ENCODE peak calls at places on chromosomes 1 and 21, in nine cellular contexts. One of them, this sample, is unnamed.
A peak's percentile ranks its signal among the peaks of the same experiment; 100 is the strongest.

GRCh38 chr21:34900376-34900775 is 148.7 kb downstream of the RUNX1 start:
- DNase-seq in GM18507: no peak
- DNase-seq in sciatic nerve: no peak
- DNase-seq in T-helper 2 cell: no peak
- DNase-seq in T-helper 17 cell: no peak
- DNase-seq in HTR-8/SVneo: no peak
- DNase-seq in G401: no peak
- DNase-seq in breast epithelium: no peak
- DNase-seq in naive thymus-derived CD8-positive, alpha-beta T cell: no peak
- DNase-seq in this sample: no peak

GRCh38 chr1:60073605-60074278 is at the start of gene C1orf87:
- DNase-seq in GM18507: no peak
- DNase-seq in sciatic nerve: no peak
- DNase-seq in T-helper 2 cell: no peak
- DNase-seq in T-helper 17 cell: no peak
- DNase-seq in HTR-8/SVneo: no peak
- DNase-seq in G401: no peak
- DNase-seq in breast epithelium: no peak
- DNase-seq in naive thymus-derived CD8-positive, alpha-beta T cell: no peak
- DNase-seq in this sample: no peak

GRCh38 chr1:205041998-205042910 is 758 bp upstream of the CNTN2 start:
- DNase-seq in GM18507: no peak
- DNase-seq in sciatic nerve: no peak
- DNase-seq in T-helper 2 cell: no peak
- DNase-seq in T-helper 17 cell: no peak
- DNase-seq in HTR-8/SVneo: no peak
- DNase-seq in G401: peak; percentile 91
- DNase-seq in breast epithelium: no peak
- DNase-seq in naive thymus-derived CD8-positive, alpha-beta T cell: no peak
- DNase-seq in this sample: no peak

GRCh38 chr1:245298781-245299180 is 144.0 kb downstream of the KIF26B start:
- DNase-seq in GM18507: no peak
- DNase-seq in sciatic nerve: no peak
- DNase-seq in T-helper 2 cell: no peak
- DNase-seq in T-helper 17 cell: no peak
- DNase-seq in HTR-8/SVneo: no peak
- DNase-seq in G401: peak; percentile 89
- DNase-seq in breast epithelium: no peak
- DNase-seq in naive thymus-derived CD8-positive, alpha-beta T cell: no peak
- DNase-seq in this sample: no peak

GRCh38 chr1:6269997-6270401 is 9.1 kb upstream of the GPR153 start:
- DNase-seq in GM18507: no peak
- DNase-seq in sciatic nerve: no peak
- DNase-seq in T-helper 2 cell: no peak
- DNase-seq in T-helper 17 cell: no peak
- DNase-seq in HTR-8/SVneo: no peak
- DNase-seq in G401: no peak
- DNase-seq in breast epithelium: no peak
- DNase-seq in naive thymus-derived CD8-positive, alpha-beta T cell: no peak
- DNase-seq in this sample: no peak

GRCh38 chr1:159889821-159890252 is 10.1 kb downstream of the CFAP45 start:
- DNase-seq in GM18507: peak; percentile 60
- DNase-seq in sciatic nerve: no peak
- DNase-seq in T-helper 2 cell: no peak
- DNase-seq in T-helper 17 cell: no peak
- DNase-seq in HTR-8/SVneo: peak; percentile 69
- DNase-seq in G401: no peak
- DNase-seq in breast epithelium: no peak
- DNase-seq in naive thymus-derived CD8-positive, alpha-beta T cell: no peak
- DNase-seq in this sample: no peak

GRCh38 chr1:36884801-36885200 is 149.5 kb downstream of the GRIK3 start:
- DNase-seq in GM18507: no peak
- DNase-seq in sciatic nerve: peak; percentile 7
- DNase-seq in T-helper 2 cell: no peak
- DNase-seq in T-helper 17 cell: no peak
- DNase-seq in HTR-8/SVneo: no peak
- DNase-seq in G401: no peak
- DNase-seq in breast epithelium: no peak
- DNase-seq in naive thymus-derived CD8-positive, alpha-beta T cell: no peak
- DNase-seq in this sample: no peak

GRCh38 chr1:1060281-1061000 is 13.7 kb downstream of the RNF223 start:
- DNase-seq in GM18507: no peak
- DNase-seq in sciatic nerve: no peak
- DNase-seq in T-helper 2 cell: no peak
- DNase-seq in T-helper 17 cell: no peak
- DNase-seq in HTR-8/SVneo: no peak
- DNase-seq in G401: no peak
- DNase-seq in breast epithelium: no peak
- DNase-seq in naive thymus-derived CD8-positive, alpha-beta T cell: no peak
- DNase-seq in this sample: no peak

GRCh38 chr1:26279598-26280332 is at the start of gene SH3BGRL3:
- DNase-seq in GM18507: peak; percentile 86
- DNase-seq in sciatic nerve: peak; percentile 92
- DNase-seq in T-helper 2 cell: peak; percentile 75
- DNase-seq in T-helper 17 cell: peak; percentile 85
- DNase-seq in HTR-8/SVneo: peak; percentile 71
- DNase-seq in G401: peak; percentile 80
- DNase-seq in breast epithelium: peak; percentile 84
- DNase-seq in naive thymus-derived CD8-positive, alpha-beta T cell: peak; percentile 77
- DNase-seq in this sample: no peak

GRCh38 chr1:227890451-227891222 is 57.1 kb downstream of the WNT9A start:
- DNase-seq in GM18507: no peak
- DNase-seq in sciatic nerve: no peak
- DNase-seq in T-helper 2 cell: no peak
- DNase-seq in T-helper 17 cell: peak; percentile 4
- DNase-seq in HTR-8/SVneo: no peak
- DNase-seq in G401: no peak
- DNase-seq in breast epithelium: peak; percentile 30
- DNase-seq in naive thymus-derived CD8-positive, alpha-beta T cell: peak; percentile 16
- DNase-seq in this sample: no peak

GRCh38 chr1:23126801-23127200 is 41.9 kb downstream of the LUZP1 start:
- DNase-seq in GM18507: no peak
- DNase-seq in sciatic nerve: no peak
- DNase-seq in T-helper 2 cell: no peak
- DNase-seq in T-helper 17 cell: no peak
- DNase-seq in HTR-8/SVneo: no peak
- DNase-seq in G401: no peak
- DNase-seq in breast epithelium: no peak
- DNase-seq in naive thymus-derived CD8-positive, alpha-beta T cell: no peak
- DNase-seq in this sample: no peak

GRCh38 chr1:50983403-50983802 is 13.4 kb downstream of the CDKN2C start:
- DNase-seq in GM18507: no peak
- DNase-seq in sciatic nerve: no peak
- DNase-seq in T-helper 2 cell: no peak
- DNase-seq in T-helper 17 cell: no peak
- DNase-seq in HTR-8/SVneo: no peak
- DNase-seq in G401: no peak
- DNase-seq in breast epithelium: no peak
- DNase-seq in naive thymus-derived CD8-positive, alpha-beta T cell: no peak
- DNase-seq in this sample: no peak

GRCh38 chr1:225654277-225654597 is 1.3 kb upstream of the ENAH start:
- DNase-seq in GM18507: no peak
- DNase-seq in sciatic nerve: no peak
- DNase-seq in T-helper 2 cell: no peak
- DNase-seq in T-helper 17 cell: no peak
- DNase-seq in HTR-8/SVneo: no peak
- DNase-seq in G401: peak; percentile 19
- DNase-seq in breast epithelium: no peak
- DNase-seq in naive thymus-derived CD8-positive, alpha-beta T cell: no peak
- DNase-seq in this sample: no peak

GRCh38 chr1:36108314-36108713 is 16.7 kb downstream of the COL8A2 start:
- DNase-seq in GM18507: no peak
- DNase-seq in sciatic nerve: peak; percentile 59
- DNase-seq in T-helper 2 cell: no peak
- DNase-seq in T-helper 17 cell: no peak
- DNase-seq in HTR-8/SVneo: no peak
- DNase-seq in G401: no peak
- DNase-seq in breast epithelium: no peak
- DNase-seq in naive thymus-derived CD8-positive, alpha-beta T cell: no peak
- DNase-seq in this sample: no peak

GRCh38 chr1:43069481-43070050 is 102.5 kb downstream of the EBNA1BP2 start:
- DNase-seq in GM18507: no peak
- DNase-seq in sciatic nerve: no peak
- DNase-seq in T-helper 2 cell: no peak
- DNase-seq in T-helper 17 cell: no peak
- DNase-seq in HTR-8/SVneo: no peak
- DNase-seq in G401: peak; percentile 12
- DNase-seq in breast epithelium: no peak
- DNase-seq in naive thymus-derived CD8-positive, alpha-beta T cell: no peak
- DNase-seq in this sample: no peak

GRCh38 chr21:36663033-36663855 is 35.7 kb upstream of the SIM2 start:
- DNase-seq in GM18507: no peak
- DNase-seq in sciatic nerve: no peak
- DNase-seq in T-helper 2 cell: no peak
- DNase-seq in T-helper 17 cell: no peak
- DNase-seq in HTR-8/SVneo: no peak
- DNase-seq in G401: no peak
- DNase-seq in breast epithelium: no peak
- DNase-seq in naive thymus-derived CD8-positive, alpha-beta T cell: no peak
- DNase-seq in this sample: no peak

GRCh38 chr1:197912739-197913494 is 4.3 kb upstream of the LHX9 start:
- DNase-seq in GM18507: no peak
- DNase-seq in sciatic nerve: no peak
- DNase-seq in T-helper 2 cell: no peak
- DNase-seq in T-helper 17 cell: no peak
- DNase-seq in HTR-8/SVneo: no peak
- DNase-seq in G401: no peak
- DNase-seq in breast epithelium: no peak
- DNase-seq in naive thymus-derived CD8-positive, alpha-beta T cell: no peak
- DNase-seq in this sample: no peak

GRCh38 chr1:16013220-16013907 is 4.5 kb downstream of the HSPB7 start:
- DNase-seq in GM18507: no peak
- DNase-seq in sciatic nerve: peak; percentile 77
- DNase-seq in T-helper 2 cell: no peak
- DNase-seq in T-helper 17 cell: no peak
- DNase-seq in HTR-8/SVneo: peak; percentile 59
- DNase-seq in G401: peak; percentile 20
- DNase-seq in breast epithelium: peak; percentile 69
- DNase-seq in naive thymus-derived CD8-positive, alpha-beta T cell: no peak
- DNase-seq in this sample: no peak

GRCh38 chr1:59041878-59042277 is 255.0 kb upstream of the FGGY start:
- DNase-seq in GM18507: no peak
- DNase-seq in sciatic nerve: no peak
- DNase-seq in T-helper 2 cell: no peak
- DNase-seq in T-helper 17 cell: no peak
- DNase-seq in HTR-8/SVneo: no peak
- DNase-seq in G401: no peak
- DNase-seq in breast epithelium: no peak
- DNase-seq in naive thymus-derived CD8-positive, alpha-beta T cell: no peak
- DNase-seq in this sample: no peak

GRCh38 chr1:211036701-211037494 is 97.0 kb downstream of the KCNH1 start:
- DNase-seq in GM18507: no peak
- DNase-seq in sciatic nerve: no peak
- DNase-seq in T-helper 2 cell: no peak
- DNase-seq in T-helper 17 cell: no peak
- DNase-seq in HTR-8/SVneo: peak; percentile 80
- DNase-seq in G401: no peak
- DNase-seq in breast epithelium: no peak
- DNase-seq in naive thymus-derived CD8-positive, alpha-beta T cell: no peak
- DNase-seq in this sample: peak; percentile 41

GRCh38 chr1:184790642-184791041 is 36.0 kb upstream of the EDEM3 start:
- DNase-seq in GM18507: no peak
- DNase-seq in sciatic nerve: no peak
- DNase-seq in T-helper 2 cell: no peak
- DNase-seq in T-helper 17 cell: no peak
- DNase-seq in HTR-8/SVneo: no peak
- DNase-seq in G401: no peak
- DNase-seq in breast epithelium: no peak
- DNase-seq in naive thymus-derived CD8-positive, alpha-beta T cell: no peak
- DNase-seq in this sample: no peak

GRCh38 chr1:179530352-179530751 is 45.4 kb downstream of the NPHS2 start:
- DNase-seq in GM18507: no peak
- DNase-seq in sciatic nerve: no peak
- DNase-seq in T-helper 2 cell: no peak
- DNase-seq in T-helper 17 cell: no peak
- DNase-seq in HTR-8/SVneo: no peak
- DNase-seq in G401: no peak
- DNase-seq in breast epithelium: no peak
- DNase-seq in naive thymus-derived CD8-positive, alpha-beta T cell: no peak
- DNase-seq in this sample: no peak